ENCODE peak calls at places on chromosome 6, in four cellular contexts. One of them, this sample, is unnamed.

GRCh38 chr6:154619183-154619582 is 108.7 kb upstream of the CNKSR3 start:
- DNase-seq in K562: no peak
- DNase-seq in HepG2: no peak
- DNase-seq in GM12878: no peak
- DNase-seq in this sample: no peak

GRCh38 chr6:3831741-3832530 is 17.2 kb upstream of the FAM50B start:
- DNase-seq in K562: no peak
- DNase-seq in HepG2: no peak
- DNase-seq in GM12878: no peak
- DNase-seq in this sample: no peak

GRCh38 chr6:134936927-134937326 is 13.0 kb downstream of the ALDH8A1 start:
- DNase-seq in GM12878: no peak
- DNase-seq in K562: no peak
- DNase-seq in HepG2: no peak
- DNase-seq in this sample: no peak

GRCh38 chr6:105302617-105303128 is 100.2 kb downstream of the PREP start:
- DNase-seq in K562: no peak
- DNase-seq in GM12878: no peak
- DNase-seq in HepG2: no peak
- DNase-seq in this sample: no peak

GRCh38 chr6:63441266-63441956 is 121.6 kb upstream of the LGSN start:
- DNase-seq in K562: peak
- DNase-seq in HepG2: no peak
- DNase-seq in GM12878: no peak
- DNase-seq in this sample: no peak

GRCh38 chr6:142893088-142893487 is 51.9 kb downstream of the HIVEP2 start:
- DNase-seq in GM12878: no peak
- DNase-seq in HepG2: no peak
- DNase-seq in K562: no peak
- DNase-seq in this sample: no peak

GRCh38 chr6:117034547-117034946 is 157.5 kb downstream of the RFX6 start:
- DNase-seq in K562: no peak
- DNase-seq in HepG2: no peak
- DNase-seq in GM12878: no peak
- DNase-seq in this sample: no peak

GRCh38 chr6:25413506-25413905 is 134.3 kb downstream of the CARMIL1 start:
- DNase-seq in GM12878: no peak
- DNase-seq in K562: no peak
- DNase-seq in HepG2: no peak
- DNase-seq in this sample: no peak

GRCh38 chr6:34595332-34596090 is 39.4 kb upstream of the SPDEF start:
- DNase-seq in K562: no peak
- DNase-seq in GM12878: no peak
- DNase-seq in HepG2: no peak
- DNase-seq in this sample: no peak

GRCh38 chr6:133778414-133778813 is 110.5 kb upstream of the TCF21 start:
- DNase-seq in HepG2: no peak
- DNase-seq in GM12878: no peak
- DNase-seq in K562: no peak
- DNase-seq in this sample: no peak

GRCh38 chr6:125811259-125811658 is 20.5 kb downstream of the NCOA7 start:
- DNase-seq in K562: no peak
- DNase-seq in GM12878: no peak
- DNase-seq in HepG2: no peak
- DNase-seq in this sample: no peak

GRCh38 chr6:146775227-146775626 is 176.5 kb downstream of the ADGB start:
- DNase-seq in HepG2: no peak
- DNase-seq in K562: no peak
- DNase-seq in GM12878: no peak
- DNase-seq in this sample: no peak

GRCh38 chr6:157764346-157765068 is 58.5 kb upstream of the SNX9 start:
- DNase-seq in GM12878: peak
- DNase-seq in HepG2: peak
- DNase-seq in K562: peak
- DNase-seq in this sample: peak

GRCh38 chr6:13729891-13730290 is 18.3 kb upstream of the RANBP9 start:
- DNase-seq in GM12878: no peak
- DNase-seq in HepG2: no peak
- DNase-seq in K562: no peak
- DNase-seq in this sample: no peak

GRCh38 chr6:31661867-31662723 is 1.5 kb upstream of the C6orf47 start:
- DNase-seq in K562: no peak
- DNase-seq in GM12878: no peak
- DNase-seq in HepG2: no peak
- DNase-seq in this sample: no peak

GRCh38 chr6:81105998-81106397 is 646.5 kb downstream of the TENT5A start:
- DNase-seq in K562: no peak
- DNase-seq in GM12878: no peak
- DNase-seq in HepG2: no peak
- DNase-seq in this sample: no peak

GRCh38 chr6:159968295-159969203 is at the start of gene IGF2R:
- DNase-seq in HepG2: peak
- DNase-seq in GM12878: no peak
- DNase-seq in K562: peak
- DNase-seq in this sample: peak

GRCh38 chr6:54020311-54020710 is 90.9 kb upstream of the MLIP start:
- DNase-seq in K562: no peak
- DNase-seq in HepG2: no peak
- DNase-seq in GM12878: no peak
- DNase-seq in this sample: no peak

GRCh38 chr6:37168163-37168758 is 1.7 kb upstream of the PIM1 start:
- DNase-seq in GM12878: no peak
- DNase-seq in K562: no peak
- DNase-seq in HepG2: no peak
- DNase-seq in this sample: no peak

GRCh38 chr6:7124631-7125030 is 16.9 kb downstream of the RREB1 start:
- DNase-seq in HepG2: no peak
- DNase-seq in GM12878: no peak
- DNase-seq in K562: no peak
- DNase-seq in this sample: no peak

GRCh38 chr6:5036309-5036708 is 32.5 kb upstream of the RPP40 start:
- DNase-seq in HepG2: peak
- DNase-seq in GM12878: no peak
- DNase-seq in K562: peak
- DNase-seq in this sample: no peak

GRCh38 chr6:113018351-113019151 is 671.4 kb downstream of the RFPL4B start:
- DNase-seq in K562: no peak
- DNase-seq in HepG2: no peak
- DNase-seq in GM12878: no peak
- DNase-seq in this sample: no peak

GRCh38 chr6:81613606-81614005 is 138.9 kb downstream of the TENT5A start:
- DNase-seq in GM12878: no peak
- DNase-seq in HepG2: no peak
- DNase-seq in K562: no peak
- DNase-seq in this sample: no peak

GRCh38 chr6:124986146-124986545 is 23.9 kb downstream of the RNF217 start:
- DNase-seq in GM12878: no peak
- DNase-seq in HepG2: no peak
- DNase-seq in K562: no peak
- DNase-seq in this sample: no peak

GRCh38 chr6:34771727-34772126 is 14.4 kb downstream of the SNRPC start:
- DNase-seq in HepG2: no peak
- DNase-seq in GM12878: no peak
- DNase-seq in K562: no peak
- DNase-seq in this sample: no peak

GRCh38 chr6:127514396-127515227 is 4.5 kb downstream of the MTCL3 start:
- DNase-seq in K562: no peak
- DNase-seq in HepG2: no peak
- DNase-seq in GM12878: no peak
- DNase-seq in this sample: no peak

GRCh38 chr6:15623282-15624116 is 39.3 kb downstream of the DTNBP1 start:
- DNase-seq in HepG2: peak
- DNase-seq in GM12878: no peak
- DNase-seq in K562: no peak
- DNase-seq in this sample: no peak

GRCh38 chr6:153673214-153673613 is 365.8 kb upstream of the OPRM1 start:
- DNase-seq in GM12878: no peak
- DNase-seq in HepG2: no peak
- DNase-seq in K562: no peak
- DNase-seq in this sample: no peak

GRCh38 chr6:55898342-55898741 is 23.0 kb upstream of the BMP5 start:
- DNase-seq in K562: no peak
- DNase-seq in GM12878: no peak
- DNase-seq in HepG2: no peak
- DNase-seq in this sample: no peak

GRCh38 chr6:43604174-43604573 is 24.9 kb downstream of the GTPBP2 start:
- DNase-seq in GM12878: no peak
- DNase-seq in HepG2: no peak
- DNase-seq in K562: no peak
- DNase-seq in this sample: no peak

GRCh38 chr6:87633851-87634250 is 43.9 kb downstream of the ORC3 start:
- DNase-seq in HepG2: no peak
- DNase-seq in GM12878: no peak
- DNase-seq in K562: no peak
- DNase-seq in this sample: no peak

GRCh38 chr6:156833755-156834154 is 56.6 kb downstream of the ARID1B start:
- DNase-seq in HepG2: no peak
- DNase-seq in GM12878: no peak
- DNase-seq in K562: no peak
- DNase-seq in this sample: no peak

GRCh38 chr6:158972241-158973233 is 27.5 kb downstream of the RSPH3 start:
- DNase-seq in K562: peak
- DNase-seq in HepG2: peak
- DNase-seq in GM12878: peak
- DNase-seq in this sample: peak

DNA sequence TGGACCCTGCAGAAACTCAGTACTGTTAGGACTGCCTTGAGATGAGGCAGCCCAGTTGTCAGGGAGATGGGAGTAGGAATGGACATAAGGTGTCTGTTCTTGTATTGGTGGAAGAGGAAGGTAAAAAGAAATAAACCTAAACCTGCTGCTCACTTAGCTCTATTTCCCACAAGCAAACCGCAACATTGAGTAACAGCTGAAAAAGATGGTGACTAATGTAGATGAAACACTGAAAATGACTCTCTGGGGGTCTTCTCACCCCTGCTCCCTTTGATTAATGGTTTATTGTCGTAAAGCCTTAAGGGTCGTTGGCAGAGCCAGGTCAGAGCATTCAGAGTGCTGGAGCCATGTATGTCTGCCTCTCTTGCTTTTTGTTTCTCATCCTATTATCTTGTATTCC is 87.5 kb downstream of the FOXO3 start:
- DNase-seq in HepG2: no peak
- DNase-seq in K562: no peak
- DNase-seq in GM12878: no peak
- DNase-seq in this sample: no peak
- TF ChIP-seq SP1 in HepG2: no peak
- TF ChIP-seq SP1 in K562: no peak
- TF ChIP-seq SP1 in GM12878: no peak
- TF ChIP-seq SP1 in this sample: no peak

GRCh38 chr6:169173532-169174268 is 79.9 kb downstream of the THBS2 start:
- DNase-seq in GM12878: no peak
- DNase-seq in HepG2: no peak
- DNase-seq in K562: no peak
- DNase-seq in this sample: no peak
- TF ChIP-seq TARDBP in GM12878: no peak
- TF ChIP-seq TARDBP in HepG2: no peak
- TF ChIP-seq TARDBP in K562: no peak
- TF ChIP-seq TARDBP in this sample: no peak

DNA sequence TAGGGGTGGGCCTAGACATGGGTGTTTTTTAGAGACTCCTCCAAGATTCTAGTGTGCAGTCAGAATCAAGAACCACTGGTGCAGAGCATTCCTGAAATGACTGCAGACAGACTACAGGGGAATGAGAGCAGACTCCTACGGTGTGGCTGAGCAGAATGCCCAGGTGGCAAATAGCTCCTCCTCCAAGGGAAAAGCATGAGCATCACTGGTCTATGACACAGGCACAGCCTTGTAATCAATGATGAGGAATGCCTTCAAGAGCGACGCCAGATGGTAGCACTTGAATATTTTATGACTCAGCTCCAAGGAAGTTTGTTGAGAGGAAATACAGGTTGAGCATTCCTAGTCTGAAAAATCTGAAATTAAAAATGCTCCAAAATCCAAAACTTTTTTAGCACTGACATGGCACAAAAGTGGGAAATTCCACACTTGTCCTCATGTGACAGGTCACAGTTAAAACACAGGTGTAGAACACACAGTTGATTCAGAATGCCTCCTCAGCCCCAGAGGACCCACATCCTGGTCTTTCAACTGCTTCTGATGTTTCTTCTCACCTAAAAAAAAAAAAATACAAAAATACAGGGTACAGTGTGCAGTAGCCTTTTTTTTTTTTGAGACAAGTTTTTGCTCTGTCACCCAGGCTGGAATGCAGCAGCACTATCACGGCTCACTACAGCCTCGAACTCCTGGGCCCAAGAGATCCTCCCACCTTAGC is 10.5 kb upstream of the FAM8A1 start:
- DNase-seq in HepG2: peak
- DNase-seq in K562: no peak
- DNase-seq in GM12878: no peak
- DNase-seq in this sample: no peak
- TF ChIP-seq SP1 in HepG2: no peak
- TF ChIP-seq SP1 in K562: no peak
- TF ChIP-seq SP1 in GM12878: no peak
- TF ChIP-seq SP1 in this sample: no peak

DNA sequence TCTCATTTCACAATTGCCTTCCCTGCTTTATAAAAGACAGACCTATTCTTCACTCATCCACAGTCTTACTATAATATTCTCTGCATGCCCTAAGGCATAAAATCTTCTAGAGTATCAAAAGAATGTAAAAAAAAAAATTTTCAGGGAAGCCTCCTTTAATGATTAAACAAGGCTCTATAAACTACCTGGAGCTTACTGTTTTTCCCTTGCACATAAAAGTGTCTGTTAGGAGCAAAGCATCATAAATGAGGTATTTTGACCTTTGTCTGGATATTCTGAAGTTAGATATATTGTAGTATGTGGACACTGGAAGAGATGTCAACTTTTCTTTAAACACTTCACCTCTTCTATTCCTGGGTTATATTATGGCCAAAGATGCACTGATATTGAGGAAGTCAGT is 97.5 kb downstream of the ARHGAP18 start:
- DNase-seq in HepG2: no peak
- DNase-seq in K562: no peak
- DNase-seq in GM12878: no peak
- DNase-seq in this sample: no peak
- TF ChIP-seq TARDBP in HepG2: no peak
- TF ChIP-seq TARDBP in K562: no peak
- TF ChIP-seq TARDBP in GM12878: no peak
- TF ChIP-seq TARDBP in this sample: no peak

GRCh38 chr6:38354905-38355304 is 284.8 kb downstream of the BTBD9 start:
- DNase-seq in K562: no peak
- DNase-seq in HepG2: no peak
- DNase-seq in GM12878: peak
- DNase-seq in this sample: no peak
- TF ChIP-seq SP1 in K562: no peak
- TF ChIP-seq SP1 in HepG2: no peak
- TF ChIP-seq SP1 in GM12878: no peak
- TF ChIP-seq SP1 in this sample: no peak